ENCODE peak calls at places on chromosomes 13 and 19, in four cellular contexts. One of them, this sample, is unnamed. For H3K4me1, the result is how much of the 10 kb centered on the place peaks cover.

GRCh38 chr13:114131581-114132418 is 623 bp downstream of the RASA3 start:
- DNase-seq in mesenchymal stem cell: no peak
- DNase-seq in thoracic aorta: no peak
- DNase-seq in colonic mucosa: no peak
- DNase-seq in this sample: no peak

GRCh38 chr13:61286148-61286745 is 129.4 kb downstream of the PCDH20 start:
- DNase-seq in thoracic aorta: no peak
- DNase-seq in colonic mucosa: no peak
- DNase-seq in mesenchymal stem cell: no peak
- DNase-seq in this sample: no peak

GRCh38 chr19:8028951-8029491 is 23.5 kb upstream of the CCL25 start:
- DNase-seq in thoracic aorta: no peak
- DNase-seq in colonic mucosa: no peak
- DNase-seq in mesenchymal stem cell: no peak
- DNase-seq in this sample: no peak

GRCh38 chr13:33281951-33282595 is 3.5 kb downstream of the STARD13 start:
- DNase-seq in colonic mucosa: no peak
- DNase-seq in thoracic aorta: no peak
- DNase-seq in mesenchymal stem cell: peak
- DNase-seq in this sample: peak

GRCh38 chr19:7823902-7824301 is 6.1 kb upstream of the EVI5L start:
- DNase-seq in colonic mucosa: no peak
- DNase-seq in thoracic aorta: no peak
- DNase-seq in mesenchymal stem cell: no peak
- DNase-seq in this sample: no peak

GRCh38 chr13:109789262-109789661 is 2.9 kb upstream of the IRS2 start:
- DNase-seq in colonic mucosa: no peak
- DNase-seq in thoracic aorta: no peak
- DNase-seq in mesenchymal stem cell: no peak
- DNase-seq in this sample: no peak

GRCh38 chr13:106156468-106156867 is 379.0 kb downstream of the EFNB2 start:
- DNase-seq in mesenchymal stem cell: peak
- DNase-seq in thoracic aorta: no peak
- DNase-seq in colonic mucosa: no peak
- DNase-seq in this sample: peak

GRCh38 chr13:99878921-99879610 is 92.5 kb downstream of the ZIC5 start:
- DNase-seq in thoracic aorta: no peak
- DNase-seq in mesenchymal stem cell: no peak
- DNase-seq in colonic mucosa: no peak
- DNase-seq in this sample: no peak

GRCh38 chr19:47176627-47177090 is 46.0 kb downstream of the SAE1 start:
- DNase-seq in mesenchymal stem cell: peak
- DNase-seq in thoracic aorta: no peak
- DNase-seq in colonic mucosa: no peak
- DNase-seq in this sample: no peak

GRCh38 chr13:106418556-106418955 is 116.9 kb downstream of the EFNB2 start:
- DNase-seq in colonic mucosa: no peak
- DNase-seq in thoracic aorta: no peak
- DNase-seq in mesenchymal stem cell: no peak
- DNase-seq in this sample: no peak

GRCh38 chr13:59458908-59459579 is 704.7 kb downstream of the DIAPH3 start:
- DNase-seq in thoracic aorta: no peak
- DNase-seq in mesenchymal stem cell: peak
- DNase-seq in colonic mucosa: no peak
- DNase-seq in this sample: no peak

GRCh38 chr13:44440046-44440608 is 66.5 kb downstream of the SERP2 start:
- DNase-seq in colonic mucosa: no peak
- DNase-seq in mesenchymal stem cell: peak
- DNase-seq in thoracic aorta: no peak
- DNase-seq in this sample: no peak

GRCh38 chr19:32532233-32532632 is 48.8 kb upstream of the PDCD5 start:
- DNase-seq in thoracic aorta: no peak
- DNase-seq in mesenchymal stem cell: no peak
- DNase-seq in colonic mucosa: no peak
- DNase-seq in this sample: no peak

GRCh38 chr13:86870388-86870966 is 800.7 kb upstream of the SLITRK5 start:
- DNase-seq in thoracic aorta: no peak
- DNase-seq in mesenchymal stem cell: peak
- DNase-seq in colonic mucosa: no peak
- DNase-seq in this sample: no peak

GRCh38 chr13:37618554-37618953 is 20.0 kb upstream of the POSTN start:
- DNase-seq in thoracic aorta: no peak
- DNase-seq in mesenchymal stem cell: peak
- DNase-seq in colonic mucosa: no peak
- DNase-seq in this sample: no peak

GRCh38 chr13:44810067-44810840 is 179.0 kb downstream of the NUFIP1 start:
- DNase-seq in colonic mucosa: peak
- DNase-seq in mesenchymal stem cell: no peak
- DNase-seq in thoracic aorta: no peak
- DNase-seq in this sample: no peak

GRCh38 chr13:26128676-26129075 is 76.9 kb upstream of the SHISA2 start:
- DNase-seq in thoracic aorta: no peak
- DNase-seq in mesenchymal stem cell: no peak
- DNase-seq in colonic mucosa: no peak
- DNase-seq in this sample: no peak

GRCh38 chr13:112066624-112067004 is 335 bp upstream of the SOX1 start:
- DNase-seq in colonic mucosa: peak
- DNase-seq in mesenchymal stem cell: peak
- DNase-seq in thoracic aorta: no peak
- DNase-seq in this sample: no peak

GRCh38 chr19:1837625-1838105 is 10.6 kb downstream of the REXO1 start:
- DNase-seq in thoracic aorta: no peak
- DNase-seq in colonic mucosa: peak
- DNase-seq in mesenchymal stem cell: no peak
- DNase-seq in this sample: no peak

GRCh38 chr19:12205296-12205695 is 42.4 kb downstream of the ZNF136 start:
- DNase-seq in mesenchymal stem cell: no peak
- DNase-seq in thoracic aorta: no peak
- DNase-seq in colonic mucosa: no peak
- DNase-seq in this sample: no peak

GRCh38 chr13:29515372-29515771 is 80.1 kb downstream of the SLC7A1 start:
- DNase-seq in thoracic aorta: no peak
- DNase-seq in colonic mucosa: no peak
- DNase-seq in mesenchymal stem cell: no peak
- DNase-seq in this sample: no peak
- H3K4me1 ChIP-seq in thoracic aorta: under half
- H3K4me1 ChIP-seq in colonic mucosa: under half
- H3K4me1 ChIP-seq in mesenchymal stem cell: under half
- H3K4me1 ChIP-seq in this sample: under half

GRCh38 chr19:13847033-13847899 is 29.7 kb upstream of the NANOS3 start:
- DNase-seq in thoracic aorta: peak
- DNase-seq in mesenchymal stem cell: peak
- DNase-seq in colonic mucosa: peak
- DNase-seq in this sample: no peak
- H3K4me1 ChIP-seq in thoracic aorta: half or more
- H3K4me1 ChIP-seq in mesenchymal stem cell: half or more
- H3K4me1 ChIP-seq in colonic mucosa: under half
- H3K4me1 ChIP-seq in this sample: half or more

GRCh38 chr19:16582486-16583261 is 10.5 kb upstream of the SLC35E1 start:
- DNase-seq in colonic mucosa: no peak
- DNase-seq in thoracic aorta: no peak
- DNase-seq in mesenchymal stem cell: no peak
- DNase-seq in this sample: no peak

GRCh38 chr19:16584825-16585801 is 12.9 kb upstream of the SLC35E1 start:
- DNase-seq in thoracic aorta: no peak
- DNase-seq in colonic mucosa: no peak
- DNase-seq in mesenchymal stem cell: no peak
- DNase-seq in this sample: no peak

GRCh38 chr19:16581145-16581970 is 9.1 kb upstream of the SLC35E1 start:
- DNase-seq in colonic mucosa: no peak
- DNase-seq in thoracic aorta: no peak
- DNase-seq in mesenchymal stem cell: no peak
- DNase-seq in this sample: no peak

GRCh38 chr19:16579381-16579780 is 7.2 kb upstream of the SLC35E1 start:
- DNase-seq in thoracic aorta: no peak
- DNase-seq in mesenchymal stem cell: no peak
- DNase-seq in colonic mucosa: no peak
- DNase-seq in this sample: no peak

DNA sequence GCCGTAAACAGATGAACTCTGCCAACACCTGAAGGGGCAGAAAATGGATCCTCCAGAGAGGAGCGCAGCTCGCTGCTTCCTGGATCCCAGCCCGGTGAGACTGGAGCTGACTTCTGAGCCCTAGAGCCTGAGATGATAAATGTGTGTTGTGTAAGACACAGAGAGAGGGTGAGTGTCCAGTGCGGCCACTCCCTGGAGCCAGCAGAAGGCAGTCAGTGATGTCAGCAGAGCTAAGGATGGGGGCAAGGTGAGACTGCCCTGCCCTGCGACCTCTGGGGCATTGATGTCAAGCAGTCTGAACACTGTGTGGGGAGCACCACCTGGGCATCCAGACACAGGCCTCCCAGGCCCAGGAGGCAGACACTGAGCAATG is 9.7 kb upstream of the SLC35E1 start:
- DNase-seq in thoracic aorta: no peak
- DNase-seq in colonic mucosa: no peak
- DNase-seq in mesenchymal stem cell: no peak
- DNase-seq in this sample: no peak
- H3K4me1 ChIP-seq in thoracic aorta: half or more
- H3K4me1 ChIP-seq in colonic mucosa: under half
- H3K4me1 ChIP-seq in mesenchymal stem cell: under half
- H3K4me1 ChIP-seq in this sample: under half

GRCh38 chr19:45406165-45406956 is at the start of gene POLR1G:
- DNase-seq in colonic mucosa: peak
- DNase-seq in thoracic aorta: no peak
- DNase-seq in mesenchymal stem cell: peak
- DNase-seq in this sample: no peak

GRCh38 chr19:45405435-45406164 is 731 bp upstream of the PPP1R13L start:
- DNase-seq in colonic mucosa: peak
- DNase-seq in mesenchymal stem cell: peak
- DNase-seq in thoracic aorta: peak
- DNase-seq in this sample: peak

GRCh38 chr19:45406957-45407375 is 522 bp downstream of the POLR1G start:
- DNase-seq in thoracic aorta: no peak
- DNase-seq in colonic mucosa: no peak
- DNase-seq in mesenchymal stem cell: no peak
- DNase-seq in this sample: no peak

GRCh38 chr19:45408121-45408520 is 1.7 kb downstream of the POLR1G start:
- DNase-seq in mesenchymal stem cell: no peak
- DNase-seq in thoracic aorta: no peak
- DNase-seq in colonic mucosa: no peak
- DNase-seq in this sample: no peak

GRCh38 chr19:45408830-45409593 is 2.6 kb downstream of the POLR1G start:
- DNase-seq in thoracic aorta: no peak
- DNase-seq in colonic mucosa: no peak
- DNase-seq in mesenchymal stem cell: no peak
- DNase-seq in this sample: no peak
- H3K4me1 ChIP-seq in thoracic aorta: under half
- H3K4me1 ChIP-seq in colonic mucosa: under half
- H3K4me1 ChIP-seq in mesenchymal stem cell: under half
- H3K4me1 ChIP-seq in this sample: under half

GRCh38 chr19:6068711-6069110 is 41.6 kb downstream of the RFX2 start:
- DNase-seq in thoracic aorta: no peak
- DNase-seq in mesenchymal stem cell: no peak
- DNase-seq in colonic mucosa: peak
- DNase-seq in this sample: no peak

GRCh38 chr19:6067975-6068374 is 42.3 kb downstream of the RFX2 start:
- DNase-seq in mesenchymal stem cell: no peak
- DNase-seq in colonic mucosa: peak
- DNase-seq in thoracic aorta: no peak
- DNase-seq in this sample: no peak

GRCh38 chr19:6064703-6065073 is 45.6 kb downstream of the RFX2 start:
- DNase-seq in thoracic aorta: no peak
- DNase-seq in mesenchymal stem cell: no peak
- DNase-seq in colonic mucosa: no peak
- DNase-seq in this sample: no peak

GRCh38 chr19:6065685-6066365 is 44.5 kb downstream of the RFX2 start:
- DNase-seq in thoracic aorta: no peak
- DNase-seq in mesenchymal stem cell: peak
- DNase-seq in colonic mucosa: peak
- DNase-seq in this sample: no peak

DNA sequence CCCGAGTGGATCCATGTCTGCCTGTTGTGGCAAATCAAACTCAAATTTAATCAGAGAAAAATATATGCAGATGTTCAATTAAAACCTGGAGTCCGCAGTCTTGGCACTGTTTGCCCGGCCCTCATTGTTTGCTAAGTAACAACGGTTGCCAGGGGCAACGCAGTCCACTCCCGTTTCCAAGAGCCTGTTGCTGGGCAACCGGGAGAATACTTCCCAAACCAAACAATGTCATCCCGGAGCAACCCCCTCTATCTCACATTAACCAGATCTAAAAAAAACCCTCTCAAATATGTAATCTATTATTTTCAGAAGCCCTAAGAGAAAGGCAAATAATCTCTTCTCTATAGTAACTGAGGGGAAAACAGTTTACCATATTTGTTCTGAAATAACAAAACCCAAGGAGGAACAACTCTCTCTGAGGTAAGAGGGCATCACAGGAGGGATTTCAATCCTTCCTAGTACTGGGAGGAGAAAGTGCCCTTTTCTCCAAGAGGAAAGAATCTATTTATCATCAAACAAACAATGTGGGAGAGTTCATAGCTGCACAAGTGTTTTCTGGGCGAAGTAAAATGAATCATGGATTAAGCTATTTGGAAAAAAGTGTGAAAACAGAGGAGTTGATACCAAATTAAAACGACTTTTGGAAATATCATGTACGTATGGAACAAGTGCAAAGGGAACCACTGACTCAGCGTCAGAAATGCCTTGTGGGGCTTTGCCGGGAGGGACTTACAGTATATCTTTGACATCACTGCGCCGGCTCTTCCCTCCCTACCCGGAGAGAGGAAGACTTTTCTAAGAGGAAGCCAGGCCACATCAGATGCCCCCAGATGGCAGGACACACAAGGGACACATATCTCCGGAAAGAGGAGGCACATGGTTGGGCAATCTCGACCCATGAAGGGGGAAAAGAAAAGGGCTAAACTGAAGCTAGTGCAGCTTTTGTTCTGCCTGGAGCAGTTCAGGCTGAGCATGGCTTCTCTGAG is 43.3 kb downstream of the RFX2 start:
- DNase-seq in mesenchymal stem cell: peak
- DNase-seq in thoracic aorta: peak
- DNase-seq in colonic mucosa: peak
- DNase-seq in this sample: no peak
- H3K4me1 ChIP-seq in mesenchymal stem cell: under half
- H3K4me1 ChIP-seq in thoracic aorta: half or more
- H3K4me1 ChIP-seq in colonic mucosa: under half
- H3K4me1 ChIP-seq in this sample: half or more

GRCh38 chr19:35745328-35746086 is at the start of the genes PSENEN and U2AF1L4:
- DNase-seq in thoracic aorta: peak
- DNase-seq in mesenchymal stem cell: peak
- DNase-seq in colonic mucosa: peak
- DNase-seq in this sample: peak
- H3K4me1 ChIP-seq in thoracic aorta: under half
- H3K4me1 ChIP-seq in mesenchymal stem cell: under half
- H3K4me1 ChIP-seq in colonic mucosa: under half
- H3K4me1 ChIP-seq in this sample: under half

This sample was measured in keratinocyte.